ENCODE peak calls at places on chromosomes 11 and 22, in nine cellular contexts. M is brain microvascular endothelial cell; J is GM13977; I is body of pancreas; N is CD8-positive, alpha-beta T cell; W is right lobe of liver; A is IMR-90; V is OCI-LY7; C is AG04450. Z is an unnamed sample.

GRCh38 chr22:30459206-30460052 is 12.4 kb downstream of the SEC14L3 start:
- DNase-seq in C (no peak), M (no peak), N (no peak), W (no peak), I (no peak), V (peak), J (peak), A (peak), Z (no peak)

GRCh38 chr11:74647404-74647803 is 55.0 kb downstream of the POLD3 start:
- DNase-seq in C (no peak), I (no peak), J (no peak), W (no peak), A (peak), M (no peak), V (no peak), N (no peak), Z (no peak)

GRCh38 chr11:124896821-124897391 is 759 bp downstream of the ROBO4 start:
- DNase-seq in N (no peak), A (no peak), C (no peak), I (no peak), V (no peak), M (no peak), W (no peak), J (no peak), Z (peak)

GRCh38 chr22:47394504-47395440 is 632.3 kb downstream of the TBC1D22A start:
- DNase-seq in W (peak), M (no peak), J (no peak), A (no peak), V (no peak), I (no peak), N (no peak), C (no peak), Z (no peak)

GRCh38 chr11:19672591-19673206 is 39.9 kb upstream of the NAV2 start:
- DNase-seq in A (no peak), C (no peak), J (no peak), N (no peak), M (no peak), V (no peak), W (no peak), I (no peak), Z (no peak)

GRCh38 chr22:46083383-46084350 is 66.7 kb upstream of the PPARA start:
- DNase-seq in V (no peak), N (no peak), M (no peak), C (no peak), J (no peak), W (peak), A (no peak), I (peak), Z (no peak)

GRCh38 chr11:16945671-16946469 is 68.3 kb downstream of the PLEKHA7 start:
- DNase-seq in V (peak), J (peak), I (peak), C (no peak), N (no peak), W (peak), M (peak), A (peak), Z (peak)

GRCh38 chr11:58494096-58494495 is 13.8 kb downstream of the OR5B21 start:
- DNase-seq in N (no peak), I (no peak), A (peak), W (no peak), V (no peak), C (no peak), J (no peak), M (no peak), Z (no peak)

GRCh38 chr11:103170865-103171264 is 61.6 kb downstream of the DYNC2H1 start:
- DNase-seq in C (peak), I (no peak), J (no peak), V (no peak), W (no peak), N (no peak), A (peak), M (no peak), Z (no peak)

GRCh38 chr11:78085972-78086371 is 6.3 kb upstream of the NDUFC2 start:
- DNase-seq in A (no peak), J (no peak), C (no peak), M (no peak), V (no peak), I (no peak), N (no peak), W (no peak), Z (no peak)

GRCh38 chr22:50307891-50308596 is 598 bp upstream of the PLXNB2 start:
- DNase-seq in M (no peak), J (no peak), C (no peak), V (no peak), I (no peak), A (no peak), N (no peak), W (peak), Z (no peak)

GRCh38 chr11:24872912-24873311 is 376.1 kb downstream of the LUZP2 start:
- DNase-seq in A (no peak), I (no peak), W (no peak), J (no peak), M (no peak), V (no peak), N (no peak), C (no peak), Z (no peak)

GRCh38 chr11:693415-693831 is 1.6 kb downstream of the DEAF1 start:
- DNase-seq in W (no peak), C (no peak), N (no peak), V (no peak), A (no peak), J (no peak), I (no peak), M (no peak), Z (no peak)

GRCh38 chr22:40178417-40179409 is 988 bp downstream of the TNRC6B start:
- DNase-seq in C (no peak), N (no peak), A (peak), M (peak), V (peak), J (no peak), I (no peak), W (peak), Z (peak)

GRCh38 chr22:41445171-41446056 is 1.2 kb downstream of the TOB2 start:
- DNase-seq in M (no peak), N (no peak), V (peak), I (no peak), W (peak), A (no peak), J (no peak), C (no peak), Z (no peak)

GRCh38 chr22:49253656-49254055 is 574.0 kb downstream of the BRD1 start:
- DNase-seq in J (no peak), I (no peak), M (no peak), N (no peak), C (no peak), A (no peak), W (no peak), V (no peak), Z (no peak)

GRCh38 chr22:39266398-39267030 is 21.7 kb upstream of the PDGFB start:
- DNase-seq in J (peak), N (no peak), W (no peak), I (no peak), V (no peak), C (no peak), M (peak), A (peak), Z (no peak)

GRCh38 chr11:92406472-92406871 is 181.9 kb downstream of the FAT3 start:
- DNase-seq in N (no peak), V (no peak), J (no peak), I (no peak), W (no peak), A (no peak), M (no peak), C (no peak), Z (no peak)

GRCh38 chr11:134124660-134125451 is 56.0 kb downstream of the JAM3 start:
- DNase-seq in A (peak), I (peak), N (no peak), V (no peak), C (no peak), W (peak), M (peak), J (no peak), Z (no peak)

GRCh38 chr11:116793476-116794096 is 1.9 kb upstream of the APOA5 start:
- DNase-seq in I (no peak), W (no peak), V (peak), J (no peak), C (no peak), A (peak), M (no peak), N (no peak), Z (no peak)

GRCh38 chr11:126790550-126790981 is 210.0 kb downstream of the KIRREL3 start:
- DNase-seq in M (peak), C (peak), I (no peak), A (peak), J (no peak), V (no peak), W (no peak), N (no peak), Z (no peak)

GRCh38 chr11:29173660-29174062 is 843.2 kb downstream of the KCNA4 start:
- DNase-seq in I (no peak), N (no peak), W (no peak), M (peak), V (no peak), C (peak), J (no peak), A (peak), Z (no peak)

GRCh38 chr11:43908191-43908590 is 27.6 kb downstream of the ALKBH3 start:
- DNase-seq in M (no peak), J (no peak), N (no peak), A (no peak), W (no peak), I (no peak), V (no peak), C (no peak), Z (no peak)

GRCh38 chr11:72353861-72354260 is 80.5 kb downstream of the CLPB start:
- DNase-seq in C (no peak), W (no peak), V (no peak), A (peak), N (no peak), M (no peak), I (no peak), J (no peak), Z (no peak)
- TF ChIP-seq CTCF in C (peak), W (no peak), V (peak), A (peak), N (no peak), M (peak), I (peak), J (peak), Z (peak)

GRCh38 chr11:119172513-119172912 is 4.0 kb downstream of the NLRX1 start:
- DNase-seq in N (no peak), C (no peak), M (no peak), A (no peak), I (no peak), V (no peak), W (no peak), J (no peak), Z (no peak)
- TF ChIP-seq CTCF in N (no peak), C (no peak), M (no peak), A (no peak), I (no peak), V (no peak), W (no peak), J (no peak), Z (no peak)

GRCh38 chr11:64876226-64876750 is 2.1 kb downstream of the EHD1 start:
- DNase-seq in N (no peak), J (no peak), M (no peak), V (no peak), I (no peak), W (no peak), C (no peak), A (no peak), Z (no peak)

GRCh38 chr11:64874841-64875240 is 3.6 kb downstream of the EHD1 start:
- DNase-seq in V (no peak), J (no peak), A (no peak), W (no peak), N (no peak), M (no peak), I (no peak), C (no peak), Z (no peak)

GRCh38 chr11:64874308-64874707 is 4.1 kb downstream of the EHD1 start:
- DNase-seq in V (peak), I (no peak), N (no peak), J (no peak), M (no peak), A (peak), C (no peak), W (no peak), Z (no peak)

GRCh38 chr11:64876835-64877341 is 1.5 kb downstream of the EHD1 start:
- DNase-seq in A (peak), M (peak), C (no peak), I (peak), J (no peak), N (no peak), V (no peak), W (no peak), Z (no peak)

DNA sequence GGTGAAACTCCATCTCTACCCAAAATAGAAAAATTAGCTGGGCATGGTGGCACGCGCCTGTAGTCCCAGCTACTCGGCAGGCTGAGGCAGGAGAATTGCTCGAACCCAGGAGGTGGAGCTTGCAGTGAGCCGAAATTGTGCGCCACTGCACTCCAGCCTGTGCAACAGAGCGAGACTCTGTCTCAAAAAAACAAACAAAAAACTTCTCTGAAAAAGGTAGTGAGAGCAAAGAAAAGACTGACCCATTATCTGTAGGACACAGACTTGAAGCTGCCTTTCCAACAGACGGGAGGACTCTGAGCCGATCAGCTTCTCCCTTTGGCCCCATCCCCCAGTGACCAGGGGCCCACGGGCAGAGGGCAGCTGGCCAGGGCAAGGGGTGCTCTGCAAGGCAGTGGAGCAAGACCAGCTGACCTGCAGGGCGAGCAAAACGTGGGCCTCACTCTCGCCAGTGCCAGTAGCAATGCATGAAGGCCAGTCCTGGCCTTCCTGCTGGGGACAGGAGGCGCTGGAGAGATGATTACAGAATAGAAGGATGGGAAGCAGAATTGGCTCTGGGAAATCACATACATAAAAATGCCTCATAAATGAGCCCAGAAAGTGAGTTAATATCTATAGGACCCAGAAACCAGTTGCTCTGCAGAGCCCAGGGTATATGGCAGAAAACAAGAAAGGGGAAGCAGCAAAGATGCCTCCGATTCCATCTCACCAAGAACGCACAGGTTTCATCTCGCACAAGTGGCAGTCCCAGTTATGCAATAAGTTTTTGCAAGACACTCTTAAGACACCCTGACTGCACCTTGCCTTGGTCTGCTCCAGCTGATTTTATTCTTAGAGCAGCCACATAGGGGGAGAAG is 2.8 kb downstream of the EHD1 start:
- DNase-seq in W (no peak), M (no peak), V (peak), N (no peak), J (no peak), A (no peak), C (no peak), I (no peak), Z (no peak)
- TF ChIP-seq CTCF in W (peak), M (peak), V (no peak), N (no peak), J (no peak), A (no peak), C (peak), I (no peak), Z (no peak)

DNA sequence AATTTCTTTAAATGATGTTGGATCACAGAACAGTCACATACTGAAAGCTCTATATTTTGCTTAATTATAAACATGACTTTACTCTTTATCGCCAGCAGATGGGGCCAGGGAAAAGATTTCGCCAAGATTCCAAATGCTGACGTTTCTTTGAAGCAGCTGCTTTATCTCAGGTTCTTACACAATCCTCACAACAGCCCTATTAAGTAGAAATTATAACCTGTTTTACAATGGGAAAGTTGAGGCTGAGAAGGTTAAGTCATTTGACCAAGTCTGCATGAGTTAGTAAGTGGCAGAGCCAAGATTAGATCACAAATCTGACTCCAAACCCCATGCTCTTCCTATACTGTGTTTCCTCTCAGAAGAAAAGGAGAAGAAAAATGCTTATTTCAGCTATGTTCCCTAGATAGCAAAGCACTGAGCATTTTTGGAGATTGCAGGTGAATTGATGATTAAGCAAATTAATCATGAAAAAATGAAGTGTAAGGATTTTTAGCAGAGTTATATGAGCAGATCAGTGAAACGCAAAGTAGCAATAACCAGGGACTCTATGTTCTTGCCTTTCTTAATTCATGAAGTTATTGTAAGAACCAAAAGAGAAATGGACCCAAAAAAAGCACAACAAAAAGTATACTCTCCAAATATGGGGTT is 79.0 kb downstream of the AASDHPPT start:
- DNase-seq in A (peak), J (peak), C (peak), M (peak), N (no peak), W (no peak), I (peak), V (peak), Z (no peak)
- TF ChIP-seq CTCF in A (peak), J (peak), C (peak), M (peak), N (no peak), W (peak), I (peak), V (peak), Z (peak)

DNA sequence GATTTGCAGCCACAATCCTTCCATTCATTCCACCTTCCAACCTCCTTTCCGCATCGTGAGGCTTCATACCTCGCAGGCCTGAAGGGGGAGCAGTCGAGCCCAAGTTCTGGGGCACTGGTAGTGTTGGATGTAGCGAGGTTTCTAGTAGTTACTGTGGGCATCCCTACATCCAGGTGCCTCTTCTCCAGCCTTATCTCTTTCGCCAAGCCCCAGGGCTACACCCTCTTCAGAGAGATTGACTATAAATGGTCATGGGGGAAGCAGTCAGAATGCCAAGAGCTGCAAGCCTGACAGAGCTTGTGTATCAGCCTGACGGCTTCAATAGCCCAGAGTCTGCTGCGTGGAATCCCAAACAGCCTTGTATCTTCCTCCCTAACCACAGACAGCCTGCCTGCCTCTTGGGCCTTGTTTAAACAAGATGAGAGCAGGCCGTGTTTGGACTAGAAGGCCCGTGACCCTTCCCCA is 28.9 kb downstream of the CLMP start:
- DNase-seq in A (peak), N (no peak), V (peak), J (no peak), C (peak), M (peak), W (no peak), I (no peak), Z (no peak)
- TF ChIP-seq CTCF in A (peak), N (no peak), V (peak), J (peak), C (peak), M (peak), W (peak), I (peak), Z (peak)

GRCh38 chr11:70483940-70484339 is 85.6 kb downstream of the CTTN start:
- DNase-seq in W (no peak), M (no peak), J (no peak), I (no peak), N (no peak), V (no peak), A (no peak), C (no peak), Z (no peak)

GRCh38 chr11:70481625-70482528 is 83.5 kb downstream of the CTTN start:
- DNase-seq in M (peak), V (no peak), N (no peak), J (no peak), W (peak), A (peak), C (no peak), I (no peak), Z (no peak)

GRCh38 chr11:70485326-70486025 is 87.1 kb downstream of the CTTN start:
- DNase-seq in M (no peak), I (no peak), A (no peak), C (no peak), W (no peak), V (no peak), J (no peak), N (no peak), Z (no peak)

GRCh38 chr11:70482529-70482917 is 84.2 kb downstream of the CTTN start:
- DNase-seq in W (no peak), J (no peak), C (no peak), V (no peak), N (no peak), I (no peak), M (peak), A (peak), Z (no peak)

DNA sequence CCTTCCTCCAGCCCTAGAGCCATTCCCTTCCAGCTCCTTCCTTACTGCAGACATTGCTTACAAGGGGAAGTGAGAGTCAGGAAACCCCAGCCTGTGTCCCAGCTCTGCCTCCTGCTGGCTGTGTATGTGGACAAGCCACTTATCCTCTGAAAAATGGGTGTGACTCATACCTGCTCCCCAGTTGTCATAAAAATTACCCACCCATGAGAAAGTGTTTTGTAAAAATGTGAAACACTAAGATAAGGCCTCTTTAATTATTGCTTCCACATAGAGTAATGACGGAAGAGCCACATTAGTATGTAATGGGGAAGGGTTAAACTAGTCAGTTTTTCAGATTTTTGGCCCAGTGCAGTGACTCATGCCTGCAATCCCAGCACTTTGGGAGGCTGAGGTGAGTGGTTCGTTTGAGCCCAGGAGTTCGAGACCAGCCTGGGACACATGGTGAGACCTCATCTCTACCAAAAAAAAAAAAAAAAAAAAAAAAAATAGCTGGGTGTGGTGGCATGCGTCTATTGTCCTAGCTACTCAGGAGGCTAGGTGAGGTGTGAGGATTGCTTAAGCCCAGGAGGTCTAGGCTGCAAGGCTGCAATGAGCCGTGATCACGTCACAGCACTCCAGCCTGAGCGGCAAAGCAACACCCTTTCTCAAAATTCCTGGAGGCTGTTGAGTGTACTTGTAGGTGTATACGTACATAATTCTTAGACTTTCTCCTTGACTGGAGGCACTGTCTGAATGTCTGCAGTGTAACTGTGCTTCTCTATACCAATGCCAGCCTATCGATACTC is 84.9 kb downstream of the CTTN start:
- DNase-seq in A (peak), J (peak), M (peak), V (peak), W (no peak), I (no peak), N (no peak), C (peak), Z (no peak)
- TF ChIP-seq CTCF in A (peak), J (peak), M (peak), V (peak), W (peak), I (no peak), N (no peak), C (peak), Z (peak)

GRCh38 chr22:17443413-17444203 is 74.3 kb downstream of the CECR2 start:
- DNase-seq in A (no peak), N (no peak), W (no peak), I (no peak), V (no peak), C (no peak), J (no peak), M (no peak), Z (no peak)
- TF ChIP-seq CTCF in A (no peak), N (no peak), W (no peak), I (no peak), V (no peak), C (no peak), J (no peak), M (no peak), Z (no peak)

Z was measured in osteocyte.